ENCODE peak calls at places on chromosomes 13 and 19, in six cellular contexts. One of them, this sample, is unnamed. For H3K4me1, the result is how much of the 10 kb centered on the place peaks cover.

GRCh38 chr19:55383789-55384575 is at the start of gene TMEM238:
- DNase-seq in ascending aorta: no peak
- DNase-seq in CD4-positive, CD25-positive, alpha-beta regulatory T cell: peak
- DNase-seq in IMR-90: peak
- DNase-seq in right atrium auricular region: no peak
- DNase-seq in transverse colon: peak
- DNase-seq in this sample: peak

GRCh38 chr13:50707533-50708096 is 135.9 kb downstream of the DLEU7 start:
- DNase-seq in ascending aorta: no peak
- DNase-seq in CD4-positive, CD25-positive, alpha-beta regulatory T cell: no peak
- DNase-seq in IMR-90: no peak
- DNase-seq in right atrium auricular region: no peak
- DNase-seq in transverse colon: no peak
- DNase-seq in this sample: no peak

GRCh38 chr19:23946569-23946968 is 31.9 kb downstream of the ZNF726 start:
- DNase-seq in ascending aorta: no peak
- DNase-seq in CD4-positive, CD25-positive, alpha-beta regulatory T cell: no peak
- DNase-seq in IMR-90: no peak
- DNase-seq in right atrium auricular region: no peak
- DNase-seq in transverse colon: no peak
- DNase-seq in this sample: no peak

GRCh38 chr19:1189419-1189818 is 15.4 kb upstream of the SBNO2 start:
- DNase-seq in ascending aorta: no peak
- DNase-seq in CD4-positive, CD25-positive, alpha-beta regulatory T cell: peak
- DNase-seq in IMR-90: peak
- DNase-seq in right atrium auricular region: no peak
- DNase-seq in transverse colon: no peak
- DNase-seq in this sample: peak

GRCh38 chr19:39671739-39672363 is 16.1 kb downstream of the LGALS16 start:
- DNase-seq in ascending aorta: no peak
- DNase-seq in CD4-positive, CD25-positive, alpha-beta regulatory T cell: peak
- DNase-seq in IMR-90: peak
- DNase-seq in right atrium auricular region: no peak
- DNase-seq in transverse colon: no peak
- DNase-seq in this sample: peak

GRCh38 chr13:60931858-60932546 is 483.6 kb downstream of the PCDH20 start:
- DNase-seq in ascending aorta: no peak
- DNase-seq in CD4-positive, CD25-positive, alpha-beta regulatory T cell: no peak
- DNase-seq in IMR-90: no peak
- DNase-seq in right atrium auricular region: no peak
- DNase-seq in transverse colon: no peak
- DNase-seq in this sample: peak

GRCh38 chr13:36858285-36858684 is 39.3 kb downstream of the RFXAP start:
- DNase-seq in ascending aorta: no peak
- DNase-seq in CD4-positive, CD25-positive, alpha-beta regulatory T cell: peak
- DNase-seq in IMR-90: peak
- DNase-seq in right atrium auricular region: no peak
- DNase-seq in transverse colon: no peak
- DNase-seq in this sample: peak

GRCh38 chr13:40787062-40787461 is 2.3 kb upstream of the SLC25A15 start:
- DNase-seq in ascending aorta: no peak
- DNase-seq in CD4-positive, CD25-positive, alpha-beta regulatory T cell: no peak
- DNase-seq in IMR-90: peak
- DNase-seq in right atrium auricular region: peak
- DNase-seq in transverse colon: no peak
- DNase-seq in this sample: no peak

GRCh38 chr19:29855087-29855486 is 43.3 kb downstream of the CCNE1 start:
- DNase-seq in ascending aorta: no peak
- DNase-seq in CD4-positive, CD25-positive, alpha-beta regulatory T cell: no peak
- DNase-seq in IMR-90: no peak
- DNase-seq in right atrium auricular region: no peak
- DNase-seq in transverse colon: no peak
- DNase-seq in this sample: no peak

GRCh38 chr13:56670563-56670962 is 470.2 kb upstream of the PRR20A start:
- DNase-seq in ascending aorta: no peak
- DNase-seq in CD4-positive, CD25-positive, alpha-beta regulatory T cell: no peak
- DNase-seq in IMR-90: no peak
- DNase-seq in right atrium auricular region: no peak
- DNase-seq in transverse colon: no peak
- DNase-seq in this sample: no peak

GRCh38 chr19:55535173-55535572 is 1.8 kb downstream of the SBK2 start:
- DNase-seq in ascending aorta: no peak
- DNase-seq in CD4-positive, CD25-positive, alpha-beta regulatory T cell: no peak
- DNase-seq in IMR-90: no peak
- DNase-seq in right atrium auricular region: no peak
- DNase-seq in transverse colon: no peak
- DNase-seq in this sample: no peak

GRCh38 chr13:80462037-80462436 is 121.1 kb upstream of the SPRY2 start:
- DNase-seq in ascending aorta: no peak
- DNase-seq in CD4-positive, CD25-positive, alpha-beta regulatory T cell: no peak
- DNase-seq in IMR-90: no peak
- DNase-seq in right atrium auricular region: no peak
- DNase-seq in transverse colon: no peak
- DNase-seq in this sample: no peak

GRCh38 chr13:47826481-47826880 is 174.6 kb downstream of the SUCLA2 start:
- DNase-seq in ascending aorta: no peak
- DNase-seq in CD4-positive, CD25-positive, alpha-beta regulatory T cell: no peak
- DNase-seq in IMR-90: peak
- DNase-seq in right atrium auricular region: no peak
- DNase-seq in transverse colon: no peak
- DNase-seq in this sample: no peak

GRCh38 chr19:32416749-32417469 is 11.3 kb downstream of the DPY19L3 start:
- DNase-seq in ascending aorta: no peak
- DNase-seq in CD4-positive, CD25-positive, alpha-beta regulatory T cell: no peak
- DNase-seq in IMR-90: peak
- DNase-seq in right atrium auricular region: no peak
- DNase-seq in transverse colon: no peak
- DNase-seq in this sample: no peak

GRCh38 chr13:78102121-78102677 is 183.6 kb upstream of the EDNRB start:
- DNase-seq in ascending aorta: no peak
- DNase-seq in CD4-positive, CD25-positive, alpha-beta regulatory T cell: no peak
- DNase-seq in IMR-90: peak
- DNase-seq in right atrium auricular region: peak
- DNase-seq in transverse colon: peak
- DNase-seq in this sample: peak

GRCh38 chr13:94784066-94784465 is 71.7 kb upstream of the SOX21 start:
- DNase-seq in ascending aorta: no peak
- DNase-seq in CD4-positive, CD25-positive, alpha-beta regulatory T cell: no peak
- DNase-seq in IMR-90: peak
- DNase-seq in right atrium auricular region: no peak
- DNase-seq in transverse colon: no peak
- DNase-seq in this sample: no peak

GRCh38 chr19:18501351-18501750 is 20.5 kb downstream of the ELL start:
- DNase-seq in ascending aorta: no peak
- DNase-seq in CD4-positive, CD25-positive, alpha-beta regulatory T cell: no peak
- DNase-seq in IMR-90: no peak
- DNase-seq in right atrium auricular region: no peak
- DNase-seq in transverse colon: no peak
- DNase-seq in this sample: no peak
- H3K4me1 ChIP-seq in ascending aorta: half or more
- H3K4me1 ChIP-seq in CD4-positive, CD25-positive, alpha-beta regulatory T cell: half or more
- H3K4me1 ChIP-seq in IMR-90: under half
- H3K4me1 ChIP-seq in right atrium auricular region: half or more
- H3K4me1 ChIP-seq in transverse colon: half or more
- H3K4me1 ChIP-seq in this sample: under half

DNA sequence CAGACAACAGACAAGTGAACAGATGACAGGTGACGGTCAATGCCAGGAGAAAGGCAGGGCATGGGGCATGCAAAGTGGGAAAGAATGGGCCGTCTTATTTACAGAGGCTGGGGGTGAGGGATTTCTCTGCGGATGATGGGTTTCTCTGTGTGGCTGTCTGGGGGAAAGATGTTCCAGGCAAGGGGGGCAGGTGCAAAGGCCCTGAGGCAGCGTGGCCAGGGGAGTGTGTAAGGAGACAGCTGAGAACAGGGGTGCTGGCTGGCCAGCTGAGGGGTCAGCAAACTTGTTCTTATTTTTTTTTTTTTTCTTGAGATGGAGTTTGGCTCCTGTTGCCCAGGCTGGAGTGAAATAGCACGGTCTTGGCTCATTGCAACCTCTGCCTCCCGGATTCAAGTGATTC is 21.8 kb upstream of the RANBP3 start:
- DNase-seq in ascending aorta: no peak
- DNase-seq in CD4-positive, CD25-positive, alpha-beta regulatory T cell: no peak
- DNase-seq in IMR-90: no peak
- DNase-seq in right atrium auricular region: no peak
- DNase-seq in transverse colon: no peak
- DNase-seq in this sample: no peak
- H3K4me1 ChIP-seq in ascending aorta: under half
- H3K4me1 ChIP-seq in CD4-positive, CD25-positive, alpha-beta regulatory T cell: under half
- H3K4me1 ChIP-seq in IMR-90: under half
- H3K4me1 ChIP-seq in right atrium auricular region: under half
- H3K4me1 ChIP-seq in transverse colon: under half
- H3K4me1 ChIP-seq in this sample: under half

DNA sequence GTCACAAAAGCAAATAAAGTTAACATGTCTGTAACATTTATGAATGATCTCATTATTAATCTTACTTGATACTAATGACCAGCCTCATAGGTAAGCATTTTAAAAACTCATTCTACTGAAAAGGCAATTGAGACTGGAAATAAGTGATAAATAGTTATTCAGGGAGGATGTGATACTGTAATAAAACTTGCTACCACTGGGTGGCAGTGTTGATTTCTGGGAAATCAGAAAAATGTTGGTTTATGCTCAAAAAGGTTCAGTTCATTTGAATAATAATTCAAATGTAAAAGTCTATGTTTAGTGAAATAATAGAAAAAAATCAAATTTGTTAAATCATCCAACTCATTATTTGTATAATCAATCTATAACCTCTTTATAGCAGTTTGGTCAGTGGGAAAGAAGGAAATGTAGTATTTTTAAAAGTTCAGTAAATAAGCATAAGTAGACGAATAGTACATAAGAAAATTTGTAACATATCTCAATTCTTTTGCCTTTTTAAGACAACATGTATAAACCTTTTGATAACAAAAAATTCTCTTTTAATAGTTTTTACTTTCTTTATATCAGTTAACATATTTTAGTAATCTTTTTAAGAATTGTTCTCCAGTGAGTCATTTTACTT is 9.6 kb downstream of the ABHD13 start:
- DNase-seq in ascending aorta: no peak
- DNase-seq in CD4-positive, CD25-positive, alpha-beta regulatory T cell: peak
- DNase-seq in IMR-90: peak
- DNase-seq in right atrium auricular region: no peak
- DNase-seq in transverse colon: no peak
- DNase-seq in this sample: peak
- H3K4me1 ChIP-seq in ascending aorta: under half
- H3K4me1 ChIP-seq in CD4-positive, CD25-positive, alpha-beta regulatory T cell: under half
- H3K4me1 ChIP-seq in IMR-90: under half
- H3K4me1 ChIP-seq in right atrium auricular region: under half
- H3K4me1 ChIP-seq in transverse colon: under half
- H3K4me1 ChIP-seq in this sample: under half

GRCh38 chr19:18291590-18292459 is 10.4 kb upstream of the JUND start:
- DNase-seq in ascending aorta: peak
- DNase-seq in CD4-positive, CD25-positive, alpha-beta regulatory T cell: peak
- DNase-seq in IMR-90: peak
- DNase-seq in right atrium auricular region: peak
- DNase-seq in transverse colon: peak
- DNase-seq in this sample: peak

GRCh38 chr19:18292460-18292809 is 11.0 kb upstream of the JUND start:
- DNase-seq in ascending aorta: no peak
- DNase-seq in CD4-positive, CD25-positive, alpha-beta regulatory T cell: no peak
- DNase-seq in IMR-90: no peak
- DNase-seq in right atrium auricular region: no peak
- DNase-seq in transverse colon: no peak
- DNase-seq in this sample: no peak

GRCh38 chr19:18290250-18291018 is 9.0 kb upstream of the JUND start:
- DNase-seq in ascending aorta: peak
- DNase-seq in CD4-positive, CD25-positive, alpha-beta regulatory T cell: peak
- DNase-seq in IMR-90: peak
- DNase-seq in right atrium auricular region: no peak
- DNase-seq in transverse colon: peak
- DNase-seq in this sample: no peak

GRCh38 chr19:18289471-18290066 is 8.1 kb upstream of the JUND start:
- DNase-seq in ascending aorta: no peak
- DNase-seq in CD4-positive, CD25-positive, alpha-beta regulatory T cell: no peak
- DNase-seq in IMR-90: no peak
- DNase-seq in right atrium auricular region: no peak
- DNase-seq in transverse colon: no peak
- DNase-seq in this sample: no peak

DNA sequence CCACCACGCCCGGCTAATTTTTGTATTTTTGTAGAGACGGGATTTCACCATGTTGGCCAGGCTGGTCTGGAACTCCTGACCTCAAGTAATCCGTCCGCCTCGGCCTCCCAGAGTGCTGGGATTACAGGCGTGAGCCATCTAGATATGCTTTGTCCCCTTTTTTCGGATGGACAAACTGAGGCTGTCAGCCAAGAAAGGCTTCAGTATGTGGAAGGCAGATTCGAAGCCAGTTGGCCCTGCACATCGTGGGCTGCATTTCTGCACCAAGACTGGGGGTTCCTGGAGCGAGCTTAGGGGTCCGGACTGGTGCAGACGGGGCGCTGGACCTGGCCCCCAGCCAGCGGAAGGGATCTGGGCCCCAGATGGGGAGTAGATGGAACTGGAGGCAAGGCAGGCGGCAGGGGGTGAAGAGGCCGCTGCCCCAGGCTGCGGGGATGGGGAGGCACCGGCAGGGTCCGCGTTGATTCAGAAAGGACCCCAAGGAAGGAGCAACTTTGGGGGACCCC is 9.7 kb upstream of the JUND start:
- DNase-seq in ascending aorta: no peak
- DNase-seq in CD4-positive, CD25-positive, alpha-beta regulatory T cell: no peak
- DNase-seq in IMR-90: no peak
- DNase-seq in right atrium auricular region: no peak
- DNase-seq in transverse colon: no peak
- DNase-seq in this sample: no peak
- H3K4me1 ChIP-seq in ascending aorta: under half
- H3K4me1 ChIP-seq in CD4-positive, CD25-positive, alpha-beta regulatory T cell: half or more
- H3K4me1 ChIP-seq in IMR-90: under half
- H3K4me1 ChIP-seq in right atrium auricular region: under half
- H3K4me1 ChIP-seq in transverse colon: under half
- H3K4me1 ChIP-seq in this sample: under half

GRCh38 chr19:6723738-6724137 is 3.3 kb upstream of the C3 start:
- DNase-seq in ascending aorta: no peak
- DNase-seq in CD4-positive, CD25-positive, alpha-beta regulatory T cell: no peak
- DNase-seq in IMR-90: no peak
- DNase-seq in right atrium auricular region: no peak
- DNase-seq in transverse colon: no peak
- DNase-seq in this sample: no peak
- H3K4me1 ChIP-seq in ascending aorta: under half
- H3K4me1 ChIP-seq in CD4-positive, CD25-positive, alpha-beta regulatory T cell: under half
- H3K4me1 ChIP-seq in IMR-90: under half
- H3K4me1 ChIP-seq in right atrium auricular region: under half
- H3K4me1 ChIP-seq in transverse colon: under half
- H3K4me1 ChIP-seq in this sample: under half

DNA sequence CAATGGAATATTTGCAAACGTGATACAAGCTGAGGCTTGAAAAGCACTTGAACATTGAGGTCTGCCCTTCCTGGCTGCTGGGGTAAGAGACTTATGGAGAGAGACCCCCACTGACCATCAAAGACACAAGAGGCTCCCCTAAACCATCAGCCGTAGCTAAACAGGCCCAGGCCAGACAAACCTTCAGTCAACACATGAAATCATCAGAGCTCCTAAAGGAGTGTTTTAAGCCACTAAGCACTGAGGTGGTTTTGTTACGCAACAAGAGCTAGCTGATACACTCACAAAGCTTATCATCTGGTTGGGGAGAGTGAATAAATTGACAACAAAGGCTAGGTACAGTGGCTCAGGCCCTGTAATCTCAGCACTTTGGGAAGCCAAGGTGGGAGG is 110.4 kb downstream of the ZNF557 start:
- DNase-seq in ascending aorta: no peak
- DNase-seq in CD4-positive, CD25-positive, alpha-beta regulatory T cell: no peak
- DNase-seq in IMR-90: no peak
- DNase-seq in right atrium auricular region: no peak
- DNase-seq in transverse colon: no peak
- DNase-seq in this sample: no peak
- H3K4me1 ChIP-seq in ascending aorta: under half
- H3K4me1 ChIP-seq in CD4-positive, CD25-positive, alpha-beta regulatory T cell: under half
- H3K4me1 ChIP-seq in IMR-90: under half
- H3K4me1 ChIP-seq in right atrium auricular region: half or more
- H3K4me1 ChIP-seq in transverse colon: under half
- H3K4me1 ChIP-seq in this sample: under half

GRCh38 chr13:110262944-110263343 is 44.0 kb downstream of the COL4A1 start:
- DNase-seq in ascending aorta: no peak
- DNase-seq in CD4-positive, CD25-positive, alpha-beta regulatory T cell: no peak
- DNase-seq in IMR-90: no peak
- DNase-seq in right atrium auricular region: peak
- DNase-seq in transverse colon: no peak
- DNase-seq in this sample: no peak
- H3K4me1 ChIP-seq in ascending aorta: half or more
- H3K4me1 ChIP-seq in CD4-positive, CD25-positive, alpha-beta regulatory T cell: under half
- H3K4me1 ChIP-seq in IMR-90: under half
- H3K4me1 ChIP-seq in right atrium auricular region: half or more
- H3K4me1 ChIP-seq in transverse colon: under half
- H3K4me1 ChIP-seq in this sample: under half